ENCODE peak calls at places on chromosomes 13 and 19, in four cellular contexts. Y, M, X and F are unnamed samples.

GRCh38 chr13:93364166-93364565 is 137.6 kb downstream of the GPC6 start:
- DNase-seq in X (no peak), M (peak), Y (no peak), F (peak)

GRCh38 chr13:105047676-105048295 is 1487.7 kb downstream of the EFNB2 start:
- DNase-seq in Y (no peak), M (no peak), X (no peak), F (no peak)

GRCh38 chr13:35891973-35892441 is 239.2 kb downstream of the DCLK1 start:
- DNase-seq in X (no peak), Y (peak), M (peak), F (no peak)

GRCh38 chr19:50535672-50536071 is 22.0 kb upstream of the ASPDH start:
- DNase-seq in X (no peak), Y (no peak), M (no peak), F (no peak)

GRCh38 chr13:90302113-90302512 is 1045.4 kb upstream of the MIR17HG start:
- DNase-seq in M (peak), X (no peak), Y (no peak), F (peak)

GRCh38 chr13:110360598-110360997 is 53.5 kb downstream of the COL4A2 start:
- DNase-seq in Y (no peak), M (no peak), X (no peak), F (no peak)

GRCh38 chr13:76307157-76307556 is 579.0 kb downstream of the KCTD12 start:
- DNase-seq in M (no peak), X (no peak), Y (no peak), F (peak)

GRCh38 chr19:2186071-2186846 is 22.5 kb downstream of the DOT1L start:
- DNase-seq in X (peak), Y (no peak), M (peak), F (peak)

GRCh38 chr13:39016087-39016486 is 21.8 kb downstream of the PROSER1 start:
- DNase-seq in M (no peak), X (no peak), Y (no peak), F (no peak)

GRCh38 chr13:48909088-48909389 is 66.7 kb upstream of the FNDC3A start:
- DNase-seq in X (no peak), M (no peak), Y (no peak), F (no peak)

GRCh38 chr19:45350477-45351058 is 10.0 kb downstream of the KLC3 start:
- DNase-seq in X (no peak), Y (no peak), M (no peak), F (no peak)

GRCh38 chr19:54172764-54173699 is at the start of gene TMC4:
- DNase-seq in Y (peak), M (peak), X (no peak), F (no peak)

GRCh38 chr13:59452189-59452588 is 711.5 kb downstream of the DIAPH3 start:
- DNase-seq in Y (no peak), M (no peak), X (no peak), F (no peak)

GRCh38 chr13:39526499-39526898 is 76.5 kb downstream of the LHFPL6 start:
- DNase-seq in Y (no peak), M (no peak), X (no peak), F (no peak)

GRCh38 chr19:36028313-36029041 is 4.2 kb downstream of the CLIP3 start:
- DNase-seq in M (no peak), Y (no peak), X (no peak), F (no peak)

GRCh38 chr19:6519289-6519688 is 11.5 kb upstream of the TNFSF9 start:
- DNase-seq in Y (no peak), X (no peak), M (peak), F (no peak)

GRCh38 chr13:78022164-78022877 is 103.7 kb upstream of the EDNRB start:
- DNase-seq in X (no peak), Y (no peak), M (peak), F (peak)

GRCh38 chr13:78160793-78161192 is 242.2 kb upstream of the EDNRB start:
- DNase-seq in X (no peak), M (peak), Y (no peak), F (peak)

GRCh38 chr13:29522044-29522685 is 73.3 kb downstream of the SLC7A1 start:
- DNase-seq in X (no peak), Y (no peak), M (peak), F (peak)

GRCh38 chr13:83325454-83325853 is 556.8 kb downstream of the SLITRK1 start:
- DNase-seq in X (no peak), M (peak), Y (no peak), F (peak)

GRCh38 chr19:56106397-56106849 is 14.7 kb downstream of the ZNF787 start:
- DNase-seq in X (no peak), Y (no peak), M (no peak), F (no peak)

GRCh38 chr19:38649305-38650179 is 2.1 kb downstream of the ACTN4 start:
- DNase-seq in X (no peak), Y (peak), M (peak), F (no peak)

GRCh38 chr19:16888629-16889371 is at the start of gene F2RL3:
- DNase-seq in Y (no peak), M (peak), X (peak), F (no peak)

GRCh38 chr13:114141261-114141996 is 9.0 kb upstream of the RASA3 start:
- DNase-seq in Y (no peak), X (no peak), M (no peak), F (no peak)